ENCODE peak calls at places on chromosomes 6 and 20, in eight cellular contexts. V, J, D, T, M, Z, E and B are unnamed samples.

GRCh38 chr6:12845224-12846004 is 128.8 kb downstream of the PHACTR1 start:
- DNase-seq in M (no peak), D (no peak), J (no peak), V (no peak), E (no peak), T (no peak), Z (no peak), B (no peak)

GRCh38 chr6:12030993-12031550 is 19.0 kb downstream of the HIVEP1 start:
- DNase-seq in T (no peak), J (peak), M (no peak), D (no peak), Z (no peak), E (no peak), V (no peak), B (no peak)

GRCh38 chr6:133203344-133203697 is 37.8 kb upstream of the EYA4 start:
- DNase-seq in M (no peak), J (no peak), T (no peak), Z (no peak), D (no peak), V (no peak), E (no peak), B (no peak)

GRCh38 chr20:10329387-10330005 is 104.5 kb downstream of the MKKS start:
- DNase-seq in E (no peak), M (no peak), J (no peak), V (no peak), T (no peak), D (peak), Z (peak), B (no peak)

GRCh38 chr20:62595491-62595890 is 46.8 kb upstream of the SLCO4A1 start:
- DNase-seq in J (peak), M (no peak), E (peak), Z (peak), V (no peak), T (no peak), D (peak), B (no peak)

GRCh38 chr20:62677678-62678077 is 31.0 kb upstream of the NTSR1 start:
- DNase-seq in V (no peak), Z (no peak), D (no peak), E (no peak), T (no peak), J (no peak), M (no peak), B (no peak)

GRCh38 chr6:152648090-152648489 is 10.9 kb upstream of the SYNE1 start:
- DNase-seq in D (peak), M (no peak), E (peak), J (no peak), T (no peak), Z (no peak), V (no peak), B (no peak)

GRCh38 chr20:7866279-7866678 is 74.0 kb downstream of the HAO1 start:
- DNase-seq in Z (no peak), J (no peak), V (no peak), E (no peak), D (no peak), M (no peak), T (no peak), B (no peak)

GRCh38 chr6:119978274-119978889 is 628.8 kb upstream of the MAN1A1 start:
- DNase-seq in V (no peak), M (no peak), J (peak), Z (peak), E (peak), D (peak), T (peak), B (peak)

GRCh38 chr6:135372758-135373157 is 124.8 kb downstream of the AHI1 start:
- DNase-seq in D (no peak), V (no peak), J (no peak), Z (peak), E (no peak), T (no peak), M (no peak), B (no peak)

GRCh38 chr6:112781236-112781635 is 434.1 kb downstream of the RFPL4B start:
- DNase-seq in E (peak), J (no peak), M (no peak), V (no peak), Z (peak), T (no peak), D (peak), B (no peak)

GRCh38 chr6:165098165-165098564 is 211.2 kb downstream of the C6orf118 start:
- DNase-seq in Z (no peak), J (peak), D (no peak), E (peak), V (no peak), M (no peak), T (peak), B (no peak)

GRCh38 chr20:58127731-58128130 is 100.7 kb downstream of the ANKRD60 start:
- DNase-seq in M (no peak), T (no peak), J (peak), D (peak), E (peak), Z (no peak), V (no peak), B (no peak)

GRCh38 chr6:15796844-15797243 is 134.0 kb upstream of the DTNBP1 start:
- DNase-seq in M (no peak), V (no peak), J (no peak), T (no peak), Z (no peak), E (no peak), D (no peak), B (no peak)

GRCh38 chr6:119243037-119243436 is 106.5 kb downstream of the MAN1A1 start:
- DNase-seq in T (no peak), Z (no peak), E (no peak), J (no peak), M (no peak), V (no peak), D (no peak), B (no peak)

GRCh38 chr20:31823360-31824124 is 4.4 kb downstream of the MYLK2 start:
- DNase-seq in T (no peak), Z (no peak), J (peak), E (no peak), M (no peak), D (no peak), V (no peak), B (no peak)